ENCODE peak calls at places on chromosomes 3 and 15, in ten cellular contexts. One of them, this sample, is unnamed.

GRCh38 chr3:89059201-89059600 is 48.2 kb upstream of the EPHA3 start:
- DNase-seq in activated CD8-positive, alpha-beta memory T cell treated with anti-CD3 and anti-CD28 coated beads for 48 hours: no peak
- DNase-seq in stimulated activated naive CD8-positive, alpha-beta T cell treated with anti-CD3 and anti-CD28 coated beads, Interleukin-15, Interleukin-2, amounts not matched to agents 100 U/mL and 50 U/mL, for 24 hours: no peak
- DNase-seq in endothelial cell: no peak
- DNase-seq in glomerular endothelial cell: no peak
- DNase-seq in T-helper 2 cell: no peak
- DNase-seq in A549: no peak
- DNase-seq in RPMI7951: no peak
- DNase-seq in aorta: peak
- DNase-seq in H4: peak
- DNase-seq in this sample: no peak

GRCh38 chr15:88608607-88609181 is 12.4 kb upstream of the AEN start:
- DNase-seq in A549: no peak
- DNase-seq in glomerular endothelial cell: no peak
- DNase-seq in H4: no peak
- DNase-seq in RPMI7951: no peak
- DNase-seq in stimulated activated naive CD8-positive, alpha-beta T cell treated with anti-CD3 and anti-CD28 coated beads, Interleukin-15, Interleukin-2, amounts not matched to agents 100 U/mL and 50 U/mL, for 24 hours: no peak
- DNase-seq in T-helper 2 cell: no peak
- DNase-seq in aorta: no peak
- DNase-seq in activated CD8-positive, alpha-beta memory T cell treated with anti-CD3 and anti-CD28 coated beads for 48 hours: no peak
- DNase-seq in endothelial cell: no peak
- DNase-seq in this sample: no peak

GRCh38 chr15:73239564-73240208 is 129.1 kb downstream of the HCN4 start:
- DNase-seq in stimulated activated naive CD8-positive, alpha-beta T cell treated with anti-CD3 and anti-CD28 coated beads, Interleukin-15, Interleukin-2, amounts not matched to agents 100 U/mL and 50 U/mL, for 24 hours: no peak
- DNase-seq in RPMI7951: peak
- DNase-seq in activated CD8-positive, alpha-beta memory T cell treated with anti-CD3 and anti-CD28 coated beads for 48 hours: no peak
- DNase-seq in T-helper 2 cell: no peak
- DNase-seq in aorta: no peak
- DNase-seq in A549: peak
- DNase-seq in endothelial cell: no peak
- DNase-seq in H4: peak
- DNase-seq in glomerular endothelial cell: no peak
- DNase-seq in this sample: no peak

GRCh38 chr3:25420168-25420567 is 7.9 kb upstream of the RARB start:
- DNase-seq in endothelial cell: no peak
- DNase-seq in T-helper 2 cell: no peak
- DNase-seq in RPMI7951: no peak
- DNase-seq in A549: no peak
- DNase-seq in aorta: no peak
- DNase-seq in glomerular endothelial cell: no peak
- DNase-seq in activated CD8-positive, alpha-beta memory T cell treated with anti-CD3 and anti-CD28 coated beads for 48 hours: no peak
- DNase-seq in stimulated activated naive CD8-positive, alpha-beta T cell treated with anti-CD3 and anti-CD28 coated beads, Interleukin-15, Interleukin-2, amounts not matched to agents 100 U/mL and 50 U/mL, for 24 hours: no peak
- DNase-seq in H4: no peak
- DNase-seq in this sample: no peak

GRCh38 chr15:100284701-100285100 is 57.1 kb downstream of the ADAMTS17 start:
- DNase-seq in endothelial cell: no peak
- DNase-seq in RPMI7951: no peak
- DNase-seq in T-helper 2 cell: no peak
- DNase-seq in A549: no peak
- DNase-seq in activated CD8-positive, alpha-beta memory T cell treated with anti-CD3 and anti-CD28 coated beads for 48 hours: no peak
- DNase-seq in glomerular endothelial cell: no peak
- DNase-seq in H4: no peak
- DNase-seq in stimulated activated naive CD8-positive, alpha-beta T cell treated with anti-CD3 and anti-CD28 coated beads, Interleukin-15, Interleukin-2, amounts not matched to agents 100 U/mL and 50 U/mL, for 24 hours: no peak
- DNase-seq in aorta: no peak
- DNase-seq in this sample: no peak

GRCh38 chr3:49357466-49358216 is 512 bp downstream of the GPX1 start:
- DNase-seq in aorta: peak
- DNase-seq in glomerular endothelial cell: no peak
- DNase-seq in RPMI7951: peak
- DNase-seq in A549: peak
- DNase-seq in H4: peak
- DNase-seq in activated CD8-positive, alpha-beta memory T cell treated with anti-CD3 and anti-CD28 coated beads for 48 hours: peak
- DNase-seq in T-helper 2 cell: peak
- DNase-seq in stimulated activated naive CD8-positive, alpha-beta T cell treated with anti-CD3 and anti-CD28 coated beads, Interleukin-15, Interleukin-2, amounts not matched to agents 100 U/mL and 50 U/mL, for 24 hours: peak
- DNase-seq in endothelial cell: peak
- DNase-seq in this sample: peak

GRCh38 chr3:119227064-119227850 is 13.4 kb downstream of the B4GALT4 start:
- DNase-seq in endothelial cell: no peak
- DNase-seq in T-helper 2 cell: no peak
- DNase-seq in RPMI7951: no peak
- DNase-seq in glomerular endothelial cell: no peak
- DNase-seq in A549: no peak
- DNase-seq in H4: no peak
- DNase-seq in aorta: no peak
- DNase-seq in stimulated activated naive CD8-positive, alpha-beta T cell treated with anti-CD3 and anti-CD28 coated beads, Interleukin-15, Interleukin-2, amounts not matched to agents 100 U/mL and 50 U/mL, for 24 hours: no peak
- DNase-seq in activated CD8-positive, alpha-beta memory T cell treated with anti-CD3 and anti-CD28 coated beads for 48 hours: no peak
- DNase-seq in this sample: no peak

GRCh38 chr3:96449803-96450202 is 364.6 kb upstream of the EPHA6 start:
- DNase-seq in A549: no peak
- DNase-seq in RPMI7951: no peak
- DNase-seq in T-helper 2 cell: no peak
- DNase-seq in activated CD8-positive, alpha-beta memory T cell treated with anti-CD3 and anti-CD28 coated beads for 48 hours: no peak
- DNase-seq in endothelial cell: no peak
- DNase-seq in aorta: no peak
- DNase-seq in glomerular endothelial cell: no peak
- DNase-seq in stimulated activated naive CD8-positive, alpha-beta T cell treated with anti-CD3 and anti-CD28 coated beads, Interleukin-15, Interleukin-2, amounts not matched to agents 100 U/mL and 50 U/mL, for 24 hours: no peak
- DNase-seq in H4: no peak
- DNase-seq in this sample: no peak

GRCh38 chr3:30162579-30162978 is 443.8 kb upstream of the TGFBR2 start:
- DNase-seq in aorta: no peak
- DNase-seq in T-helper 2 cell: no peak
- DNase-seq in glomerular endothelial cell: peak
- DNase-seq in H4: no peak
- DNase-seq in activated CD8-positive, alpha-beta memory T cell treated with anti-CD3 and anti-CD28 coated beads for 48 hours: no peak
- DNase-seq in A549: no peak
- DNase-seq in endothelial cell: no peak
- DNase-seq in RPMI7951: peak
- DNase-seq in stimulated activated naive CD8-positive, alpha-beta T cell treated with anti-CD3 and anti-CD28 coated beads, Interleukin-15, Interleukin-2, amounts not matched to agents 100 U/mL and 50 U/mL, for 24 hours: no peak
- DNase-seq in this sample: no peak

GRCh38 chr15:95826388-95826781 is 504.1 kb upstream of the NR2F2 start:
- DNase-seq in endothelial cell: no peak
- DNase-seq in RPMI7951: no peak
- DNase-seq in activated CD8-positive, alpha-beta memory T cell treated with anti-CD3 and anti-CD28 coated beads for 48 hours: no peak
- DNase-seq in aorta: no peak
- DNase-seq in stimulated activated naive CD8-positive, alpha-beta T cell treated with anti-CD3 and anti-CD28 coated beads, Interleukin-15, Interleukin-2, amounts not matched to agents 100 U/mL and 50 U/mL, for 24 hours: no peak
- DNase-seq in A549: no peak
- DNase-seq in H4: no peak
- DNase-seq in T-helper 2 cell: no peak
- DNase-seq in glomerular endothelial cell: no peak
- DNase-seq in this sample: no peak

GRCh38 chr3:170699158-170700053 is 113.5 kb upstream of the SLC7A14 start:
- DNase-seq in RPMI7951: peak
- DNase-seq in glomerular endothelial cell: no peak
- DNase-seq in activated CD8-positive, alpha-beta memory T cell treated with anti-CD3 and anti-CD28 coated beads for 48 hours: no peak
- DNase-seq in stimulated activated naive CD8-positive, alpha-beta T cell treated with anti-CD3 and anti-CD28 coated beads, Interleukin-15, Interleukin-2, amounts not matched to agents 100 U/mL and 50 U/mL, for 24 hours: no peak
- DNase-seq in aorta: no peak
- DNase-seq in endothelial cell: no peak
- DNase-seq in T-helper 2 cell: no peak
- DNase-seq in A549: no peak
- DNase-seq in H4: no peak
- DNase-seq in this sample: no peak

GRCh38 chr3:100169186-100169585 is 54.9 kb upstream of the FILIP1L start:
- DNase-seq in aorta: no peak
- DNase-seq in T-helper 2 cell: no peak
- DNase-seq in glomerular endothelial cell: no peak
- DNase-seq in activated CD8-positive, alpha-beta memory T cell treated with anti-CD3 and anti-CD28 coated beads for 48 hours: no peak
- DNase-seq in H4: no peak
- DNase-seq in A549: no peak
- DNase-seq in RPMI7951: no peak
- DNase-seq in stimulated activated naive CD8-positive, alpha-beta T cell treated with anti-CD3 and anti-CD28 coated beads, Interleukin-15, Interleukin-2, amounts not matched to agents 100 U/mL and 50 U/mL, for 24 hours: no peak
- DNase-seq in endothelial cell: no peak
- DNase-seq in this sample: no peak

GRCh38 chr3:67357610-67358458 is 296.6 kb downstream of the SUCLG2 start:
- DNase-seq in RPMI7951: peak
- DNase-seq in endothelial cell: peak
- DNase-seq in H4: peak
- DNase-seq in A549: peak
- DNase-seq in glomerular endothelial cell: no peak
- DNase-seq in T-helper 2 cell: no peak
- DNase-seq in aorta: no peak
- DNase-seq in activated CD8-positive, alpha-beta memory T cell treated with anti-CD3 and anti-CD28 coated beads for 48 hours: no peak
- DNase-seq in stimulated activated naive CD8-positive, alpha-beta T cell treated with anti-CD3 and anti-CD28 coated beads, Interleukin-15, Interleukin-2, amounts not matched to agents 100 U/mL and 50 U/mL, for 24 hours: no peak
- DNase-seq in this sample: no peak

GRCh38 chr15:57017024-57017423 is 98.6 kb downstream of the TCF12 start:
- DNase-seq in endothelial cell: no peak
- DNase-seq in aorta: no peak
- DNase-seq in glomerular endothelial cell: no peak
- DNase-seq in stimulated activated naive CD8-positive, alpha-beta T cell treated with anti-CD3 and anti-CD28 coated beads, Interleukin-15, Interleukin-2, amounts not matched to agents 100 U/mL and 50 U/mL, for 24 hours: no peak
- DNase-seq in A549: peak
- DNase-seq in H4: no peak
- DNase-seq in activated CD8-positive, alpha-beta memory T cell treated with anti-CD3 and anti-CD28 coated beads for 48 hours: no peak
- DNase-seq in T-helper 2 cell: no peak
- DNase-seq in RPMI7951: no peak
- DNase-seq in this sample: no peak

GRCh38 chr15:68312701-68313204 is 35.2 kb downstream of the FEM1B start:
- DNase-seq in endothelial cell: no peak
- DNase-seq in stimulated activated naive CD8-positive, alpha-beta T cell treated with anti-CD3 and anti-CD28 coated beads, Interleukin-15, Interleukin-2, amounts not matched to agents 100 U/mL and 50 U/mL, for 24 hours: no peak
- DNase-seq in glomerular endothelial cell: no peak
- DNase-seq in T-helper 2 cell: no peak
- DNase-seq in aorta: no peak
- DNase-seq in H4: no peak
- DNase-seq in RPMI7951: no peak
- DNase-seq in A549: no peak
- DNase-seq in activated CD8-positive, alpha-beta memory T cell treated with anti-CD3 and anti-CD28 coated beads for 48 hours: no peak
- DNase-seq in this sample: peak

GRCh38 chr3:185361920-185362319 is 1.0 kb upstream of the MAP3K13 start:
- DNase-seq in stimulated activated naive CD8-positive, alpha-beta T cell treated with anti-CD3 and anti-CD28 coated beads, Interleukin-15, Interleukin-2, amounts not matched to agents 100 U/mL and 50 U/mL, for 24 hours: no peak
- DNase-seq in glomerular endothelial cell: no peak
- DNase-seq in T-helper 2 cell: no peak
- DNase-seq in endothelial cell: no peak
- DNase-seq in aorta: no peak
- DNase-seq in H4: no peak
- DNase-seq in activated CD8-positive, alpha-beta memory T cell treated with anti-CD3 and anti-CD28 coated beads for 48 hours: no peak
- DNase-seq in A549: no peak
- DNase-seq in RPMI7951: peak
- DNase-seq in this sample: no peak

GRCh38 chr3:113264249-113264648 is 52.9 kb downstream of the BOC start:
- DNase-seq in stimulated activated naive CD8-positive, alpha-beta T cell treated with anti-CD3 and anti-CD28 coated beads, Interleukin-15, Interleukin-2, amounts not matched to agents 100 U/mL and 50 U/mL, for 24 hours: no peak
- DNase-seq in endothelial cell: no peak
- DNase-seq in A549: no peak
- DNase-seq in aorta: no peak
- DNase-seq in T-helper 2 cell: no peak
- DNase-seq in activated CD8-positive, alpha-beta memory T cell treated with anti-CD3 and anti-CD28 coated beads for 48 hours: no peak
- DNase-seq in RPMI7951: no peak
- DNase-seq in H4: no peak
- DNase-seq in glomerular endothelial cell: no peak
- DNase-seq in this sample: no peak

GRCh38 chr3:22089284-22089683 is 338.3 kb upstream of the ZNF385D start:
- DNase-seq in H4: peak
- DNase-seq in aorta: no peak
- DNase-seq in RPMI7951: peak
- DNase-seq in activated CD8-positive, alpha-beta memory T cell treated with anti-CD3 and anti-CD28 coated beads for 48 hours: no peak
- DNase-seq in glomerular endothelial cell: no peak
- DNase-seq in stimulated activated naive CD8-positive, alpha-beta T cell treated with anti-CD3 and anti-CD28 coated beads, Interleukin-15, Interleukin-2, amounts not matched to agents 100 U/mL and 50 U/mL, for 24 hours: no peak
- DNase-seq in endothelial cell: peak
- DNase-seq in T-helper 2 cell: no peak
- DNase-seq in A549: peak
- DNase-seq in this sample: no peak

GRCh38 chr3:17749281-17749680 is 6.8 kb upstream of the TBC1D5 start:
- DNase-seq in H4: no peak
- DNase-seq in A549: no peak
- DNase-seq in endothelial cell: no peak
- DNase-seq in activated CD8-positive, alpha-beta memory T cell treated with anti-CD3 and anti-CD28 coated beads for 48 hours: no peak
- DNase-seq in T-helper 2 cell: no peak
- DNase-seq in glomerular endothelial cell: no peak
- DNase-seq in RPMI7951: peak
- DNase-seq in aorta: no peak
- DNase-seq in stimulated activated naive CD8-positive, alpha-beta T cell treated with anti-CD3 and anti-CD28 coated beads, Interleukin-15, Interleukin-2, amounts not matched to agents 100 U/mL and 50 U/mL, for 24 hours: peak
- DNase-seq in this sample: no peak

GRCh38 chr3:124658270-124658669 is 72.0 kb upstream of the UMPS start:
- DNase-seq in T-helper 2 cell: no peak
- DNase-seq in RPMI7951: no peak
- DNase-seq in A549: no peak
- DNase-seq in H4: no peak
- DNase-seq in endothelial cell: no peak
- DNase-seq in stimulated activated naive CD8-positive, alpha-beta T cell treated with anti-CD3 and anti-CD28 coated beads, Interleukin-15, Interleukin-2, amounts not matched to agents 100 U/mL and 50 U/mL, for 24 hours: no peak
- DNase-seq in activated CD8-positive, alpha-beta memory T cell treated with anti-CD3 and anti-CD28 coated beads for 48 hours: no peak
- DNase-seq in glomerular endothelial cell: no peak
- DNase-seq in aorta: no peak
- DNase-seq in this sample: no peak

This sample was measured in activated B cell treated with CpG ODN at 0.5 μM for 24 hours.